ENCODE peak calls at places on chromosome 14, in five cellular contexts. X is HuH-7.5, J is posterior cingulate gyrus, N is GM12892, O is Right ventricle myocardium superior. G is an unnamed sample.

GRCh38 chr14:64450255-64450654 is 15.0 kb upstream of the AKAP5 start:
- DNase-seq in X (no peak), N (no peak), O (no peak), J (no peak), G (no peak)

GRCh38 chr14:55536208-55536708 is 43.7 kb upstream of the KTN1 start:
- DNase-seq in N (no peak), X (no peak), J (no peak), O (no peak), G (no peak)

GRCh38 chr14:96060161-96060933 is 21.2 kb downstream of the C14orf132 start:
- DNase-seq in O (no peak), J (no peak), N (no peak), X (no peak), G (peak; percentile 14)

GRCh38 chr14:26841361-26841760 is 243.5 kb upstream of the NOVA1 start:
- DNase-seq in O (no peak), X (no peak), N (no peak), J (no peak), G (no peak)

GRCh38 chr14:63962896-63963295 is 110.1 kb downstream of the SYNE2 start:
- DNase-seq in N (no peak), X (no peak), O (no peak), J (no peak), G (no peak)

GRCh38 chr14:66365388-66365787 is 120.8 kb upstream of the CCDC196 start:
- DNase-seq in O (no peak), X (no peak), J (no peak), N (no peak), G (no peak)

GRCh38 chr14:95488376-95489162 is 27.9 kb downstream of the SYNE3 start:
- DNase-seq in N (no peak), X (no peak), J (peak; percentile 50), O (peak; percentile 63), G (no peak)

GRCh38 chr14:64465208-64465821 is at the start of gene AKAP5:
- DNase-seq in J (peak; percentile 82), X (peak; percentile 55), N (peak; percentile 43), O (peak; percentile 67), G (peak; percentile 77)

GRCh38 chr14:64885555-64885954 is 5.8 kb upstream of the SPTB start:
- DNase-seq in N (no peak), J (no peak), X (no peak), O (no peak), G (no peak)

GRCh38 chr14:22808388-22809209 is 6.6 kb downstream of the SLC7A7 start:
- DNase-seq in J (no peak), X (no peak), N (no peak), O (no peak), G (no peak)

GRCh38 chr14:75877292-75877691 is 104.5 kb downstream of the TGFB3 start:
- DNase-seq in O (peak; percentile 44), J (no peak), N (no peak), X (no peak), G (no peak)

GRCh38 chr14:73180385-73180805 is 44.1 kb downstream of the PSEN1 start:
- DNase-seq in N (no peak), X (peak; percentile 18), J (no peak), O (no peak), G (no peak)

GRCh38 chr14:36976571-36977023 is 195.8 kb downstream of the SLC25A21 start:
- DNase-seq in J (no peak), O (no peak), X (no peak), N (no peak), G (no peak)

GRCh38 chr14:39491134-39491541 is 58.9 kb upstream of the FBXO33 start:
- DNase-seq in N (no peak), X (no peak), O (no peak), J (no peak), G (no peak)